ENCODE peak calls at places on chromosomes 11 and 22, in four cellular contexts. O is colonic mucosa, M is uterus, Y is mucosa of descending colon. P is an unnamed sample.

GRCh38 chr11:76244311-76245061 is 38.2 kb upstream of the WNT11 start:
- DNase-seq in O (no peak), M (no peak), Y (no peak), P (no peak)

GRCh38 chr11:127919206-127920000 is 668.0 kb downstream of the ETS1 start:
- DNase-seq in O (no peak), M (no peak), Y (no peak), P (no peak)

GRCh38 chr11:118841469-118842222 is 42.0 kb upstream of the CXCR5 start:
- DNase-seq in O (no peak), M (no peak), Y (peak; percentile 17), P (no peak)

GRCh38 chr22:43260346-43260745 is 73.4 kb upstream of the TTLL12 start:
- DNase-seq in O (no peak), M (no peak), Y (no peak), P (no peak)

GRCh38 chr11:120219935-120220746 is 9.3 kb downstream of the OAF start:
- DNase-seq in O (no peak), M (no peak), Y (no peak), P (no peak)

GRCh38 chr11:62532096-62532495 is 14.5 kb downstream of the AHNAK start:
- DNase-seq in O (no peak), M (no peak), Y (no peak), P (no peak)

GRCh38 chr11:125180413-125181305 is 16.1 kb downstream of the PKNOX2 start:
- DNase-seq in O (no peak), M (no peak), Y (no peak), P (no peak)

GRCh38 chr11:133081020-133081419 is 451.3 kb downstream of the OPCML start:
- DNase-seq in O (no peak), M (no peak), Y (no peak), P (no peak)

GRCh38 chr11:110366234-110366633 is 63.5 kb upstream of the FDX1 start:
- DNase-seq in O (no peak), M (no peak), Y (no peak), P (no peak)

GRCh38 chr22:40116496-40117200 is 61.1 kb upstream of the TNRC6B start:
- DNase-seq in O (no peak), M (no peak), Y (no peak), P (no peak)

GRCh38 chr22:41991111-41991510 is 7.5 kb upstream of the WBP2NL start:
- DNase-seq in O (no peak), M (no peak), Y (no peak), P (no peak)

GRCh38 chr11:116072776-116073175 is 568.6 kb upstream of the CADM1 start:
- DNase-seq in O (no peak), M (no peak), Y (peak; percentile 9), P (no peak)

GRCh38 chr11:27192184-27192583 is 151.6 kb downstream of the BBOX1 start:
- DNase-seq in O (no peak), M (no peak), Y (no peak), P (no peak)

GRCh38 chr22:22928666-22929380 is 41.2 kb downstream of the IGLL5 start:
- DNase-seq in O (peak; percentile 28), M (no peak), Y (peak; percentile 48), P (peak; percentile 79)

GRCh38 chr11:124896071-124896750 is 1.5 kb downstream of the ROBO4 start:
- DNase-seq in O (no peak), M (no peak), Y (no peak), P (no peak)

GRCh38 chr22:28903080-28903479 is 19.7 kb downstream of the ZNRF3 start:
- DNase-seq in O (peak; percentile 44), M (no peak), Y (no peak), P (no peak)

GRCh38 chr22:36277482-36278291 is 24.8 kb downstream of the APOL1 start:
- DNase-seq in O (peak; percentile 63), M (peak; percentile 66), Y (peak; percentile 74), P (peak; percentile 87)

GRCh38 chr22:45997077-45997774 is 20.3 kb upstream of the WNT7B start:
- DNase-seq in O (peak; percentile 75), M (peak; percentile 88), Y (peak; percentile 80), P (no peak)

GRCh38 chr11:8503872-8504491 is 90.0 kb downstream of the STK33 start:
- DNase-seq in O (peak; percentile 20), M (no peak), Y (peak; percentile 33), P (no peak)

GRCh38 chr11:77372736-77373135 is 71.2 kb upstream of the GDPD4 start:
- DNase-seq in O (no peak), M (no peak), Y (no peak), P (no peak)

GRCh38 chr11:96215094-96215782 is 127.8 kb downstream of the MAML2 start:
- DNase-seq in O (peak; percentile 34), M (peak; percentile 41), Y (peak; percentile 37), P (peak; percentile 68)

GRCh38 chr11:44286268-44286880 is 23.6 kb downstream of the ALX4 start:
- DNase-seq in O (peak; percentile 33), M (peak; percentile 39), Y (peak; percentile 43), P (peak; percentile 92)

GRCh38 chr11:86790073-86790727 is 10.1 kb upstream of the PRSS23 start:
- DNase-seq in O (no peak), M (no peak), Y (no peak), P (no peak)

GRCh38 chr11:92314499-92314898 is 89.9 kb downstream of the FAT3 start:
- DNase-seq in O (no peak), M (no peak), Y (no peak), P (no peak)

GRCh38 chr11:83599066-83599465 is 312.9 kb upstream of the CCDC90B start:
- DNase-seq in O (no peak), M (no peak), Y (no peak), P (peak; percentile 65)

GRCh38 chr22:37635157-37635556 is 4.3 kb upstream of the SH3BP1 start:
- DNase-seq in O (no peak), M (no peak), Y (no peak), P (no peak)
- H3K4me1 ChIP-seq in O (peaks cover 33% of the 10 kb centered on the region), M (peaks cover 7% of the 10 kb centered on the region), Y (peaks cover 61% of the 10 kb centered on the region), P (peaks cover 53% of the 10 kb centered on the region)

GRCh38 chr11:70640408-70640807 is 242.1 kb downstream of the CTTN start:
- DNase-seq in O (no peak), M (no peak), Y (no peak), P (no peak)

GRCh38 chr11:70637949-70638598 is 239.7 kb downstream of the CTTN start:
- DNase-seq in O (no peak), M (no peak), Y (no peak), P (no peak)

GRCh38 chr11:70633610-70634009 is 235.3 kb downstream of the CTTN start:
- DNase-seq in O (no peak), M (no peak), Y (no peak), P (no peak)

GRCh38 chr11:70637186-70637800 is 239.0 kb downstream of the CTTN start:
- DNase-seq in O (no peak), M (no peak), Y (no peak), P (no peak)

GRCh38 chr11:70636659-70637058 is 238.3 kb downstream of the CTTN start:
- DNase-seq in O (no peak), M (no peak), Y (no peak), P (no peak)
- H3K4me3 ChIP-seq in O (no peak overlapping the region), M (no peak overlapping the region), Y (no peak overlapping the region), P (no peak overlapping the region)

GRCh38 chr11:71282581-71283351 is 30.4 kb upstream of the SHANK2 start:
- DNase-seq in O (peak; percentile 60), M (no peak), Y (peak; percentile 46), P (no peak)

GRCh38 chr11:71286701-71287643 is 34.6 kb upstream of the SHANK2 start:
- DNase-seq in O (peak; percentile 73), M (no peak), Y (peak; percentile 66), P (no peak)

GRCh38 chr11:71283960-71284359 is 31.6 kb upstream of the SHANK2 start:
- DNase-seq in O (peak; percentile 96), M (no peak), Y (peak; percentile 96), P (no peak)

GRCh38 chr11:71284525-71285092 is 32.2 kb upstream of the SHANK2 start:
- DNase-seq in O (peak; percentile 76), M (no peak), Y (peak; percentile 69), P (no peak)

GRCh38 chr11:71285111-71285510 is 32.7 kb upstream of the SHANK2 start:
- DNase-seq in O (no peak), M (no peak), Y (no peak), P (no peak)
- H3K4me1 ChIP-seq in O (peaks cover 5% of the 10 kb centered on the region), M (no peaks in the 10 kb centered on the region), Y (peaks cover 25% of the 10 kb centered on the region), P (no peaks in the 10 kb centered on the region)

GRCh38 chr11:60915250-60915914 is 1.4 kb downstream of the TMEM109 start:
- DNase-seq in O (peak; percentile 72), M (peak; percentile 50), Y (peak; percentile 67), P (peak; percentile 83)
- H3K4me3 ChIP-seq in O (peak overlapping the region; percentile 78), M (peak overlapping the region; percentile 63), Y (no peak overlapping the region), P (peak overlapping the region; percentile 85)

GRCh38 chr11:2949920-2950319 is 20.7 kb upstream of the PHLDA2 start:
- DNase-seq in O (no peak), M (no peak), Y (no peak), P (no peak)
- H3K4me1 ChIP-seq in O (peaks cover 6% of the 10 kb centered on the region), M (no peaks in the 10 kb centered on the region), Y (peaks cover 10% of the 10 kb centered on the region), P (no peaks in the 10 kb centered on the region)

DNA sequence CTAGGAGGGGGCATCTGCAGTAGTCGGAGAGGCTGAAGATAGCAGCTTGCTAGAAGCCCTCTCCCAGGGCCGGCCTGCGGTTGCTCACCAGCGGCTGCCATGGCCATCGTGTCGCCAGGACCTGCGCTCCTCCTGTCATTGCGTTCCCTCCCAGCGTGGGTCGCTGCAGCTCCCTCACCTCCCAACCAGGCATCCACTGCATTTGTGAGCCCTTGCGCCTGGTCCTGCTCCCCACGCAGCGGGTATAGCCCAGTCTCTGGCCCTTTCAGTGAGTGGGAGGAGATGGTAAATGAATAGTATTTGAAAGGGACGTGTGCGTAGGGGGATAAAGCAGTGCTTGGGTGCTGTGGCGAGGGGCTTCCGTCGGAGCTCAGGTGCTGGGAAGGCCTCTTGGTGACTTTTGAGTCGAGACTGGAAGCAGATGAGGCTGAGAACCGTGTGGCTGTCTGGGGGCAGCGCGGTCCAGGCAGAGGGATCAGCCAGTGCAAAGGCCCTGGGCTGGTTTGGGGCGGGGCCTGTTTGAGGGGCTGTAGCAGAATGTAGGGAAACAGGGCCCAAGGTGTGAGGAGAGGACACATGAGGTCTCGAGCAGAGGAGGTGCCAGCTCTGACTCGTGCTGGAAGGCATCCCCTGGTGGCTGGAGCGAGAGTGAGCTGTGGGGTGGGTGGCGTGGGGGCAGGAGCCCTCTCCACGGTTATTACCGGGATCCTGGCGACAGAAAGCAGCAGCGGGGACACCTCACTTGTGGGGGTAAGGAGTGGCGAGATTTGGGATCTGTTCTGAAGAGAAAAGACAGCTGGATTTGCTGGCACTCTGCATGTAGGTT is 39.3 kb downstream of the LRP5 start:
- DNase-seq in O (no peak), M (no peak), Y (no peak), P (no peak)
- H3K4me3 ChIP-seq in O (no peak overlapping the region), M (no peak overlapping the region), Y (no peak overlapping the region), P (no peak overlapping the region)

GRCh38 chr11:20015101-20015500 is 145.2 kb downstream of the DBX1 start:
- DNase-seq in O (no peak), M (no peak), Y (no peak), P (no peak)
- H3K4me1 ChIP-seq in O (peaks cover 4% of the 10 kb centered on the region), M (no peaks in the 10 kb centered on the region), Y (peaks cover 11% of the 10 kb centered on the region), P (no peaks in the 10 kb centered on the region)

GRCh38 chr11:3164138-3164539 is 971 bp downstream of the OSBPL5 start:
- DNase-seq in O (no peak), M (no peak), Y (no peak), P (no peak)

GRCh38 chr11:3166268-3167142 is 1.4 kb upstream of the OSBPL5 start:
- DNase-seq in O (peak; percentile 64), M (no peak), Y (peak; percentile 58), P (no peak)

GRCh38 chr11:3164540-3165151 is 464 bp downstream of the OSBPL5 start:
- DNase-seq in O (no peak), M (no peak), Y (no peak), P (no peak)

GRCh38 chr11:3165916-3166267 is 782 bp upstream of the OSBPL5 start:
- DNase-seq in O (no peak), M (peak; percentile 19), Y (no peak), P (no peak)

GRCh38 chr11:3165152-3165705 is at the start of gene OSBPL5:
- DNase-seq in O (peak; percentile 83), M (peak; percentile 79), Y (peak; percentile 80), P (no peak)
- H3K4me3 ChIP-seq in O (peak within 1 kb of the TSS; percentile 72), M (peak within 1 kb of the TSS; percentile 64), Y (peak within 1 kb of the TSS; percentile 67), P (no peak within 1 kb of the TSS)

P was measured in Karpas-422.